ENCODE peak calls at places on chromosome 2, in five cellular contexts. One of them, this sample, is unnamed.
A peak's percentile ranks its signal among the peaks of the same experiment; 100 is the strongest.

GRCh38 chr2:101827246-101827645 is 129.7 kb downstream of the MAP4K4 start:
- DNase-seq in aorta: no peak
- DNase-seq in PC-9: peak; percentile 42
- DNase-seq in GM23338: no peak
- DNase-seq in endodermal cell: no peak
- DNase-seq in this sample: no peak

GRCh38 chr2:145939949-145940348 is 1420.0 kb upstream of the ZEB2 start:
- DNase-seq in PC-9: no peak
- DNase-seq in endodermal cell: no peak
- DNase-seq in aorta: no peak
- DNase-seq in GM23338: no peak
- DNase-seq in this sample: no peak

GRCh38 chr2:102803041-102803896 is 41.4 kb downstream of the TMEM182 start:
- DNase-seq in endodermal cell: no peak
- DNase-seq in aorta: no peak
- DNase-seq in GM23338: no peak
- DNase-seq in PC-9: no peak
- DNase-seq in this sample: no peak

GRCh38 chr2:147456729-147457128 is 388.1 kb upstream of the ACVR2A start:
- DNase-seq in endodermal cell: peak; percentile 63
- DNase-seq in PC-9: no peak
- DNase-seq in GM23338: no peak
- DNase-seq in aorta: no peak
- DNase-seq in this sample: no peak

GRCh38 chr2:96769816-96770215 is 9.1 kb downstream of the CNNM4 start:
- DNase-seq in endodermal cell: no peak
- DNase-seq in GM23338: no peak
- DNase-seq in aorta: peak; percentile 83
- DNase-seq in PC-9: no peak
- DNase-seq in this sample: peak; percentile 30

GRCh38 chr2:177314194-177314593 is 49.7 kb upstream of the NFE2L2 start:
- DNase-seq in endodermal cell: no peak
- DNase-seq in aorta: no peak
- DNase-seq in GM23338: no peak
- DNase-seq in PC-9: no peak
- DNase-seq in this sample: no peak

GRCh38 chr2:127416486-127417001 is 1.7 kb upstream of the PROC start:
- DNase-seq in aorta: no peak
- DNase-seq in endodermal cell: no peak
- DNase-seq in PC-9: no peak
- DNase-seq in GM23338: no peak
- DNase-seq in this sample: no peak

GRCh38 chr2:126635281-126635680 is 20.7 kb upstream of the GYPC start:
- DNase-seq in PC-9: no peak
- DNase-seq in GM23338: no peak
- DNase-seq in endodermal cell: no peak
- DNase-seq in aorta: no peak
- DNase-seq in this sample: no peak

GRCh38 chr2:15243762-15244161 is 317.4 kb downstream of the NBAS start:
- DNase-seq in GM23338: no peak
- DNase-seq in aorta: no peak
- DNase-seq in PC-9: no peak
- DNase-seq in endodermal cell: no peak
- DNase-seq in this sample: no peak

GRCh38 chr2:16553222-16553621 is 112.4 kb downstream of the CYRIA start:
- DNase-seq in endodermal cell: peak; percentile 74
- DNase-seq in aorta: no peak
- DNase-seq in PC-9: peak; percentile 8
- DNase-seq in GM23338: peak; percentile 77
- DNase-seq in this sample: no peak

GRCh38 chr2:158969717-158970521 is 1.5 kb downstream of the TANC1 start:
- DNase-seq in GM23338: peak; percentile 73
- DNase-seq in endodermal cell: peak; percentile 83
- DNase-seq in PC-9: peak; percentile 21
- DNase-seq in aorta: peak; percentile 53
- DNase-seq in this sample: peak; percentile 26

GRCh38 chr2:10329880-10330699 is 27.4 kb downstream of the HPCAL1 start:
- DNase-seq in PC-9: peak; percentile 65
- DNase-seq in endodermal cell: no peak
- DNase-seq in aorta: no peak
- DNase-seq in GM23338: peak; percentile 9
- DNase-seq in this sample: no peak

GRCh38 chr2:179172894-179173293 is 91.7 kb downstream of the SESTD1 start:
- DNase-seq in PC-9: no peak
- DNase-seq in endodermal cell: no peak
- DNase-seq in GM23338: peak; percentile 10
- DNase-seq in aorta: no peak
- DNase-seq in this sample: no peak

GRCh38 chr2:127100261-127101047 is 6.5 kb downstream of the BIN1 start:
- DNase-seq in PC-9: peak; percentile 65
- DNase-seq in endodermal cell: peak; percentile 50
- DNase-seq in GM23338: peak; percentile 68
- DNase-seq in aorta: peak; percentile 30
- DNase-seq in this sample: no peak

GRCh38 chr2:157190151-157190550 is 67.4 kb upstream of the GALNT5 start:
- DNase-seq in endodermal cell: no peak
- DNase-seq in PC-9: no peak
- DNase-seq in GM23338: no peak
- DNase-seq in aorta: no peak
- DNase-seq in this sample: no peak

GRCh38 chr2:196249860-196250259 is 78.5 kb upstream of the STK17B start:
- DNase-seq in endodermal cell: no peak
- DNase-seq in aorta: no peak
- DNase-seq in GM23338: no peak
- DNase-seq in PC-9: no peak
- DNase-seq in this sample: no peak

GRCh38 chr2:174259981-174260380 is 11.6 kb upstream of the OLA1 start:
- DNase-seq in PC-9: no peak
- DNase-seq in GM23338: no peak
- DNase-seq in aorta: no peak
- DNase-seq in endodermal cell: no peak
- DNase-seq in this sample: no peak

GRCh38 chr2:182504903-182505302 is 78.1 kb upstream of the PDE1A start:
- DNase-seq in aorta: no peak
- DNase-seq in GM23338: no peak
- DNase-seq in PC-9: no peak
- DNase-seq in endodermal cell: no peak
- DNase-seq in this sample: no peak

GRCh38 chr2:235238537-235238936 is 255.3 kb upstream of the AGAP1 start:
- DNase-seq in GM23338: no peak
- DNase-seq in aorta: no peak
- DNase-seq in endodermal cell: no peak
- DNase-seq in PC-9: no peak
- DNase-seq in this sample: peak; percentile 56

GRCh38 chr2:204015118-204015842 is 78.7 kb downstream of the ICOS start:
- DNase-seq in endodermal cell: no peak
- DNase-seq in aorta: no peak
- DNase-seq in GM23338: no peak
- DNase-seq in PC-9: no peak
- DNase-seq in this sample: no peak

GRCh38 chr2:36355157-36355889 is at the start of gene CRIM1:
- DNase-seq in endodermal cell: peak; percentile 94
- DNase-seq in PC-9: peak; percentile 82
- DNase-seq in GM23338: peak; percentile 88
- DNase-seq in aorta: peak; percentile 93
- DNase-seq in this sample: peak; percentile 69

GRCh38 chr2:145114726-145115125 is 594.8 kb upstream of the ZEB2 start:
- DNase-seq in endodermal cell: no peak
- DNase-seq in aorta: no peak
- DNase-seq in GM23338: no peak
- DNase-seq in PC-9: no peak
- DNase-seq in this sample: no peak

GRCh38 chr2:5549061-5549601 is 143.1 kb upstream of the SOX11 start:
- DNase-seq in endodermal cell: no peak
- DNase-seq in aorta: no peak
- DNase-seq in PC-9: no peak
- DNase-seq in GM23338: peak; percentile 11
- DNase-seq in this sample: no peak

GRCh38 chr2:127479219-127479825 is 47.0 kb downstream of the IWS1 start:
- DNase-seq in endodermal cell: no peak
- DNase-seq in GM23338: peak; percentile 90
- DNase-seq in PC-9: no peak
- DNase-seq in aorta: no peak
- DNase-seq in this sample: no peak

GRCh38 chr2:111975053-111975552 is 76.7 kb downstream of the MERTK start:
- DNase-seq in PC-9: peak; percentile 91
- DNase-seq in GM23338: no peak
- DNase-seq in endodermal cell: no peak
- DNase-seq in aorta: peak; percentile 69
- DNase-seq in this sample: no peak

GRCh38 chr2:174729797-174730529 is 34.3 kb downstream of the CHRNA1 start:
- DNase-seq in endodermal cell: peak; percentile 70
- DNase-seq in GM23338: peak; percentile 74
- DNase-seq in aorta: peak; percentile 49
- DNase-seq in PC-9: no peak
- DNase-seq in this sample: no peak

GRCh38 chr2:120832296-120833070 is 96.8 kb downstream of the GLI2 start:
- DNase-seq in PC-9: no peak
- DNase-seq in aorta: peak; percentile 14
- DNase-seq in GM23338: no peak
- DNase-seq in endodermal cell: no peak
- DNase-seq in this sample: no peak

GRCh38 chr2:133504566-133505505 is 63.4 kb downstream of the NCKAP5 start:
- DNase-seq in GM23338: no peak
- DNase-seq in endodermal cell: no peak
- DNase-seq in aorta: peak; percentile 50
- DNase-seq in PC-9: no peak
- DNase-seq in this sample: peak; percentile 57

GRCh38 chr2:159968282-159968900 is 94.0 kb downstream of the PLA2R1 start:
- DNase-seq in GM23338: peak; percentile 87
- DNase-seq in endodermal cell: peak; percentile 80
- DNase-seq in PC-9: peak; percentile 13
- DNase-seq in aorta: no peak
- DNase-seq in this sample: no peak

GRCh38 chr2:203789613-203790012 is 78.0 kb upstream of the CTLA4 start:
- DNase-seq in aorta: no peak
- DNase-seq in PC-9: no peak
- DNase-seq in endodermal cell: no peak
- DNase-seq in GM23338: no peak
- DNase-seq in this sample: no peak

GRCh38 chr2:201551901-201552300 is 91.4 kb downstream of the TMEM237 start:
- DNase-seq in aorta: no peak
- DNase-seq in PC-9: no peak
- DNase-seq in endodermal cell: no peak
- DNase-seq in GM23338: peak; percentile 6
- DNase-seq in this sample: no peak

GRCh38 chr2:201542291-201542690 is 90.8 kb downstream of the STRADB start:
- DNase-seq in PC-9: no peak
- DNase-seq in endodermal cell: no peak
- DNase-seq in GM23338: no peak
- DNase-seq in aorta: no peak
- DNase-seq in this sample: no peak

GRCh38 chr2:201546576-201546975 is 95.0 kb downstream of the STRADB start:
- DNase-seq in aorta: no peak
- DNase-seq in endodermal cell: no peak
- DNase-seq in GM23338: no peak
- DNase-seq in PC-9: no peak
- DNase-seq in this sample: no peak
- H3K4me3 ChIP-seq in aorta: no peak overlapping the region
- H3K4me3 ChIP-seq in endodermal cell: no peak overlapping the region
- H3K4me3 ChIP-seq in GM23338: no peak overlapping the region
- H3K4me3 ChIP-seq in PC-9: no peak overlapping the region
- H3K4me3 ChIP-seq in this sample: no peak overlapping the region

DNA sequence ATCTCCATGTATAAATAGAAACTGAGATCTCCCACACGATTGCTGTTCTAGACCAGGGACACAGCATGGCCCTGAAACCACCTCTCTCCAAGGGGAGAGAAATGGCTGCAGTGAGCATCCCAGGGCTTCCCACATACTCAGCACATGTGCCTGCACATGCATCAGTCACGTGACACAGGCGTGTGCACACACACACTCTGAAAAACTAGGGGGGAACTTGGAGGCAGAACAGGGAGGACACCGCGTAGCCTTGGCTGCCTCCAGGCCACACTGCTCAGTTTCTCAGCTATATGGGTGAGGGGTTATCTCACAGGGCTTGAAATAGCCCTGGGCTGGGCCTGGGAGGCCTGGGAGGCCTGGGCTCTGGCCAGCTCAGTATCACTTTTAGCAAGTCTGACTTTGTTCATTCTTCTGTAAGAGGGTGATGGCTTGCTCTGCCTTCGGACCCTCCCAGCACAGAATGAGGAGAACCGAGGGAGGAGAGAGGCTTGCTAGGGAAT is 66.9 kb downstream of the EMX1 start:
- DNase-seq in aorta: peak; percentile 50
- DNase-seq in endodermal cell: no peak
- DNase-seq in GM23338: no peak
- DNase-seq in PC-9: no peak
- DNase-seq in this sample: peak; percentile 65
- H3K27ac ChIP-seq in aorta: no peak overlapping the region
- H3K27ac ChIP-seq in endodermal cell: no peak overlapping the region
- H3K27ac ChIP-seq in GM23338: no peak overlapping the region
- H3K27ac ChIP-seq in PC-9: no peak overlapping the region
- H3K27ac ChIP-seq in this sample: peak overlapping the region; percentile 13

GRCh38 chr2:113102133-113102532 is 25.3 kb upstream of the IL1RN start:
- DNase-seq in aorta: no peak
- DNase-seq in endodermal cell: no peak
- DNase-seq in GM23338: no peak
- DNase-seq in PC-9: no peak
- DNase-seq in this sample: no peak

GRCh38 chr2:113098061-113098460 is 29.3 kb upstream of the IL1RN start:
- DNase-seq in PC-9: no peak
- DNase-seq in GM23338: no peak
- DNase-seq in endodermal cell: no peak
- DNase-seq in aorta: no peak
- DNase-seq in this sample: no peak

GRCh38 chr2:113103958-113104627 is 23.3 kb upstream of the IL1RN start:
- DNase-seq in PC-9: no peak
- DNase-seq in GM23338: no peak
- DNase-seq in aorta: no peak
- DNase-seq in endodermal cell: no peak
- DNase-seq in this sample: peak; percentile 51

GRCh38 chr2:113103277-113103676 is 24.1 kb upstream of the IL1RN start:
- DNase-seq in GM23338: no peak
- DNase-seq in PC-9: no peak
- DNase-seq in aorta: no peak
- DNase-seq in endodermal cell: no peak
- DNase-seq in this sample: no peak

DNA sequence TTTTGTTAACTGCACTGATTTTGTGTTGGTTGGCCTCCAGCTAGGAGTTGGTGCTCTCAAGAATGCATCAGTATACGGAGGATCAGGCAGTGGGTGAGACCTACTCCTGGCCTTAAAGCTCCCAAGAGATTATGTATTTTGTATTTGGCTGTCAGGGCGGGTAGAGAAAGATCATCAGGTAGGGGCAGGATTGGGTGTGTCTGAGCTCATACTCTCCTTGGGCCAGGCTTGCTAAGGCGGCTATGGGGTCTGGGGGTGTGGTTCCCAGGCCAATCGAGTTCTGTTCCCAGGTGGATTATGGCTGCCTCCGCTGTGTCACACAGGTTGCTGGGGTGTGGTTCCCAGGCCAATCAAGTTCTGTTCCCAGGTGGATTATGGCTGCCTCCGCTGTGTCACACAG is 28.9 kb upstream of the IL1RN start:
- DNase-seq in PC-9: no peak
- DNase-seq in endodermal cell: no peak
- DNase-seq in aorta: no peak
- DNase-seq in GM23338: no peak
- DNase-seq in this sample: no peak
- H3K4me3 ChIP-seq in PC-9: no peak overlapping the region
- H3K4me3 ChIP-seq in endodermal cell: no peak overlapping the region
- H3K4me3 ChIP-seq in aorta: no peak overlapping the region
- H3K4me3 ChIP-seq in GM23338: no peak overlapping the region
- H3K4me3 ChIP-seq in this sample: no peak overlapping the region

GRCh38 chr2:77521931-77522470 is at the start of gene LRRTM4:
- DNase-seq in aorta: no peak
- DNase-seq in PC-9: no peak
- DNase-seq in GM23338: peak; percentile 77
- DNase-seq in endodermal cell: peak; percentile 69
- DNase-seq in this sample: no peak
- H3K27ac ChIP-seq in aorta: no peak within 1 kb of the TSS
- H3K27ac ChIP-seq in PC-9: no peak within 1 kb of the TSS
- H3K27ac ChIP-seq in GM23338: peak within 1 kb of the TSS; percentile 99
- H3K27ac ChIP-seq in endodermal cell: peak within 1 kb of the TSS; percentile 58
- H3K27ac ChIP-seq in this sample: peak within 1 kb of the TSS; percentile 78